ENCODE peak calls at places on chromosomes 4 and X, in five cellular contexts. C is nephron progenitor cell, O is kidney epithelial cell, T is thoracic aorta, X is pancreas. Q is an unnamed sample.

GRCh38 chr4:141195095-141195707 is 25.5 kb upstream of the ZNF330 start:
- DNase-seq in C (no peak), T (no peak), O (no peak), X (no peak), Q (no peak)

GRCh38 chr4:123259676-123260428 is 136.7 kb upstream of the SPRY1 start:
- DNase-seq in O (no peak), X (no peak), T (no peak), C (peak; percentile 30), Q (no peak)

GRCh38 chrX:74579597-74580209 is 34.7 kb downstream of the RLIM start:
- DNase-seq in C (no peak), T (no peak), X (no peak), O (no peak), Q (peak; percentile 49)

GRCh38 chrX:132740316-132741123 is 217.9 kb downstream of the HS6ST2 start:
- DNase-seq in O (no peak), T (no peak), C (no peak), X (no peak), Q (no peak)

GRCh38 chr4:74042681-74043080 is 4.2 kb upstream of the CXCL3 start:
- DNase-seq in O (no peak), X (no peak), C (no peak), T (no peak), Q (no peak)

GRCh38 chr4:74446896-74447295 is 2.0 kb downstream of the AREG start:
- DNase-seq in X (no peak), C (no peak), O (no peak), T (no peak), Q (no peak)

GRCh38 chr4:53633608-53634007 is 42.3 kb upstream of the LNX1 start:
- DNase-seq in T (no peak), O (no peak), C (no peak), X (no peak), Q (no peak)

GRCh38 chr4:13452927-13453579 is 31.1 kb downstream of the RAB28 start:
- DNase-seq in T (no peak), C (no peak), O (no peak), X (no peak), Q (no peak)

GRCh38 chr4:64489628-64490027 is 80.4 kb upstream of the TECRL start:
- DNase-seq in X (no peak), C (no peak), O (no peak), T (no peak), Q (no peak)

GRCh38 chrX:13293700-13294099 is 26.2 kb downstream of the ATXN3L start:
- DNase-seq in T (no peak), C (no peak), X (no peak), O (no peak), Q (no peak)

GRCh38 chrX:135522132-135522530 is 1.7 kb downstream of the INTS6L start:
- DNase-seq in C (no peak), X (no peak), O (no peak), T (no peak), Q (no peak)

GRCh38 chr4:113575391-113575790 is 186.1 kb downstream of the CAMK2D start:
- DNase-seq in O (peak; percentile 19), C (no peak), X (no peak), T (no peak), Q (peak; percentile 82)

GRCh38 chr4:6493668-6494304 is 21.4 kb upstream of the PPP2R2C start:
- DNase-seq in T (no peak), O (no peak), C (peak; percentile 69), X (no peak), Q (no peak)

GRCh38 chrX:47941423-47941822 is 62.4 kb downstream of the ZNF182 start:
- DNase-seq in T (no peak), C (no peak), O (no peak), X (no peak), Q (no peak)

GRCh38 chrX:154735695-154736393 is 15.0 kb downstream of the GAB3 start:
- DNase-seq in O (no peak), T (no peak), C (no peak), X (no peak), Q (peak; percentile 80)

GRCh38 chr4:1241936-1242505 is 6.9 kb downstream of the CTBP1 start:
- DNase-seq in O (no peak), C (no peak), X (no peak), T (no peak), Q (no peak)

GRCh38 chr4:1244081-1244977 is 4.6 kb downstream of the CTBP1 start:
- DNase-seq in X (peak; percentile 52), T (no peak), O (no peak), C (no peak), Q (no peak)

GRCh38 chr4:1244978-1245471 is 3.9 kb downstream of the CTBP1 start:
- DNase-seq in C (no peak), T (no peak), O (no peak), X (no peak), Q (no peak)

GRCh38 chr4:1242506-1243450 is 6.2 kb downstream of the CTBP1 start:
- DNase-seq in X (no peak), O (no peak), T (no peak), C (no peak), Q (no peak)

GRCh38 chr4:1243451-1244080 is 5.4 kb downstream of the CTBP1 start:
- DNase-seq in T (no peak), X (no peak), O (no peak), C (no peak), Q (no peak)
- TF ChIP-seq CTCF in T (no peak), X (no peak), O (no peak), C (no peak), Q (no peak)

GRCh38 chr4:121728798-121729226 is 32.0 kb upstream of the ANXA5 start:
- DNase-seq in C (no peak), O (no peak), X (no peak), T (no peak), Q (peak; percentile 78)
- TF ChIP-seq CTCF in C (no peak), O (no peak), X (no peak), T (no peak), Q (no peak)

GRCh38 chr4:108833041-108833440 is 70.2 kb upstream of the ETNPPL start:
- DNase-seq in O (no peak), C (no peak), T (no peak), X (no peak), Q (peak; percentile 58)
- TF ChIP-seq CTCF in O (peak; percentile 32), C (no peak), T (no peak), X (no peak), Q (peak; percentile 41)

GRCh38 chrX:24879679-24880078 is 136.1 kb downstream of the ARX start:
- DNase-seq in T (no peak), C (no peak), X (no peak), O (no peak), Q (no peak)
- TF ChIP-seq CTCF in T (no peak), C (no peak), X (no peak), O (no peak), Q (no peak)

GRCh38 chrX:80648023-80648422 is 161.7 kb downstream of the BRWD3 start:
- DNase-seq in O (no peak), C (no peak), T (no peak), X (no peak), Q (peak; percentile 0)
- TF ChIP-seq CTCF in O (peak; percentile 37), C (no peak), T (no peak), X (no peak), Q (peak; percentile 53)

DNA sequence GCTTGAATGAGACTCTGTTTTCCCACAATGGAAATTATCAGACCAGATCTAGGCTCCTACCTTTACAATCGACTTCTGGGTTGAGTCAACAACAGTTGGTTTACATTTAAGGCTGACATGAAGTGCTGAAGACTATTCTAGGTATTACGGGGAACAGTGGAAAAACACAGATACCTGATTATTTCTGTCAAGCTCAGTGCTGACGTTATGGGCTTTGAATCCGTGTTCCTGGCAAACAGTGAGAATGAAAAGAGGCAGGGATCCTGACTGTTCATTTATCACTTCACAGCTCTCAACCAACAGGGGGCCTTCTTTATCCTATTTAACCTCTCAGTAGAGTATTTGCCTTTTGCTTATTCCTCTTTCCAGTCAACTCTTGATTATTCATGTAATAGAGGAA is 43.1 kb downstream of the TMEM164 start:
- DNase-seq in T (no peak), O (no peak), X (no peak), C (no peak), Q (no peak)
- TF ChIP-seq CTCF in T (no peak), O (no peak), X (no peak), C (no peak), Q (no peak)

DNA sequence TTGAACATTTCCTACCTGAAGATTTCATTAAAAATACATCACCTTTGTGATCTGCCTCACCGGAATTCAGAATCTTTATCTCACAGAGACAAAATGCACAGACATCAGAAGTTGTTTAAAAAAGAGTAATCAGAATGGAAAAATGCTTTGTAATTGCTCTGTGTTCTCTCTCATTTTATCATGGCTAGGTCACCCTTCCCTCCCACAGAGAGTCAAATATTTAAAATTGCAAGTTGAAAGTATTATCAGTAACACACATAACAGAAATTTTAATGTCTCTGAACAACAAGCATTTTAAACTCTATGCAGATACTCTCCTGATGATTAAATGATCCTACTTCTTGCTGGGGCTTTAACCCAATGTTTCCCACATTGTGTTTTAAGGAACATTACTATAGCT is 362.0 kb downstream of the CBLL2 start:
- DNase-seq in O (no peak), T (no peak), C (no peak), X (no peak), Q (peak; percentile 7)
- TF ChIP-seq CTCF in O (no peak), T (no peak), C (no peak), X (no peak), Q (no peak)

GRCh38 chrX:100363926-100364325 is 46.1 kb downstream of the PCDH19 start:
- DNase-seq in O (no peak), C (peak; percentile 59), X (no peak), T (no peak), Q (no peak)

GRCh38 chrX:100373673-100374072 is 36.4 kb downstream of the PCDH19 start:
- DNase-seq in T (no peak), X (no peak), O (no peak), C (no peak), Q (no peak)

DNA sequence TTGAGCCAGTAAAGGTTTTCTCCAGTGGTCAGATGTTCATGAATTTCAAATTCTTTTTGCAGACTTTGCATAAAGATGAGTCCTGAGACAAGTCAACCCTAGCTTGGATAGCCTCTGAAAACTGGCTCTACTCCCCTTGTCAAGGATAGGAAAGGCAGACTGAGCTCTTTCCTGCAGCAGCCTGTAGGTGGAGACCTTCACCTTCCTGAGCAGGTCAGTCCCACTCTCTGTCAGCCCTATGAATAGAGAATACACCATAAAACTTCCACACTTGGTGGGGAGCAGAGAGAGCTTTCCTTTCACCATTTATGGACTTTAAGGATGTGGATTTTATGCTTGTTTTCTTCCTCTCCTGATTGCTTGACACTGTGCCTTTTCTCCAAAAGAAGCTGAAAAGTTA is 41.9 kb downstream of the PCDH19 start:
- DNase-seq in T (no peak), C (peak; percentile 16), O (no peak), X (peak; percentile 11), Q (no peak)
- TF ChIP-seq CTCF in T (no peak), C (peak; percentile 51), O (peak; percentile 53), X (no peak), Q (peak; percentile 30)

DNA sequence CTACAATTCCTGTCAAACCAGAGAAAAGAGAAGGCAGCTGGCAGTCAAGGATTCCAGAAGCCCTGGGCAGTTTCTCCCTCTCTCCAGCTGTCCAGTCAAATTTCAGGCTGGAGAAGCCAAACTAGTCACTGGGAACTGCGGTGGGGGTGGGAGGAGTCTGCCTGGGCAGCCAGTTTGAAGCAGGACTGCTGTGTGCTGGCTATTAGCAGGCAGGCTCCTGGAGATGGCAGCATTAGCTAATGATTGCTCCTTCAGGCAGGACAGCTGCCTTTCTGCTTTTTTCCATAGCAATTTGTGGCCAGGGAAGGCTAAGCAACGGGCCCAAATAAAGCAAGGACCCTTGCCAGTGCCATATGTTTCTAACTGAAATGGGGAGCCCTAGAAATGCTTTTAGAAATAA is 44.7 kb upstream of the FGF13 start:
- DNase-seq in C (peak; percentile 63), X (no peak), O (peak; percentile 43), T (no peak), Q (peak; percentile 57)
- TF ChIP-seq CTCF in C (peak; percentile 26), X (no peak), O (peak; percentile 28), T (no peak), Q (peak; percentile 26)

Q was measured in astrocyte of the spinal cord.